ENCODE peak calls at places on chromosomes 7 and 10, in seven cellular contexts. L, E, R, H, O, A and M are unnamed samples.

GRCh38 chr10:78212134-78212785 is 178.6 kb downstream of the RPS24 start:
- DNase-seq in L (peak), E (no peak), R (no peak), H (no peak), O (no peak), A (no peak), M (peak)

GRCh38 chr10:44458671-44459403 is 73.9 kb upstream of the CXCL12 start:
- DNase-seq in L (no peak), E (no peak), R (no peak), H (no peak), O (no peak), A (no peak), M (no peak)

GRCh38 chr10:61336831-61337230 is 116.3 kb downstream of the TMEM26 start:
- DNase-seq in L (no peak), E (no peak), R (no peak), H (no peak), O (no peak), A (no peak), M (no peak)

GRCh38 chr7:767941-768729 is 41.1 kb upstream of the PRKAR1B start:
- DNase-seq in L (peak), E (no peak), R (no peak), H (no peak), O (no peak), A (no peak), M (no peak)

GRCh38 chr10:98301664-98302319 is 33.8 kb upstream of the LOXL4 start:
- DNase-seq in L (no peak), E (no peak), R (no peak), H (no peak), O (no peak), A (peak), M (no peak)

GRCh38 chr7:156892086-156892800 is 740 bp downstream of the LMBR1 start:
- DNase-seq in L (peak), E (peak), R (peak), H (peak), O (no peak), A (no peak), M (no peak)

GRCh38 chr10:102408728-102409603 is 9.6 kb downstream of the PSD start:
- DNase-seq in L (peak), E (no peak), R (peak), H (no peak), O (no peak), A (no peak), M (no peak)

GRCh38 chr10:34405611-34406462 is 409.3 kb downstream of the PARD3 start:
- DNase-seq in L (no peak), E (no peak), R (no peak), H (no peak), O (no peak), A (no peak), M (no peak)

GRCh38 chr7:142798451-142799438 is 28.0 kb downstream of the PRSS2 start:
- DNase-seq in L (no peak), E (no peak), R (peak), H (no peak), O (no peak), A (no peak), M (no peak)

GRCh38 chr10:132181691-132182425 is 4.9 kb upstream of the DPYSL4 start:
- DNase-seq in L (no peak), E (no peak), R (no peak), H (no peak), O (no peak), A (no peak), M (no peak)

GRCh38 chr10:12459776-12460175 is 110.4 kb downstream of the CAMK1D start:
- DNase-seq in L (no peak), E (no peak), R (no peak), H (no peak), O (no peak), A (no peak), M (no peak)

GRCh38 chr7:98879198-98879988 is 1.1 kb downstream of the TRRAP start:
- DNase-seq in L (no peak), E (no peak), R (peak), H (peak), O (peak), A (peak), M (no peak)
- TF ChIP-seq POLR2A in L (no peak), E (no peak), R (no peak), H (no peak), O (no peak), A (no peak), M (no peak)

DNA sequence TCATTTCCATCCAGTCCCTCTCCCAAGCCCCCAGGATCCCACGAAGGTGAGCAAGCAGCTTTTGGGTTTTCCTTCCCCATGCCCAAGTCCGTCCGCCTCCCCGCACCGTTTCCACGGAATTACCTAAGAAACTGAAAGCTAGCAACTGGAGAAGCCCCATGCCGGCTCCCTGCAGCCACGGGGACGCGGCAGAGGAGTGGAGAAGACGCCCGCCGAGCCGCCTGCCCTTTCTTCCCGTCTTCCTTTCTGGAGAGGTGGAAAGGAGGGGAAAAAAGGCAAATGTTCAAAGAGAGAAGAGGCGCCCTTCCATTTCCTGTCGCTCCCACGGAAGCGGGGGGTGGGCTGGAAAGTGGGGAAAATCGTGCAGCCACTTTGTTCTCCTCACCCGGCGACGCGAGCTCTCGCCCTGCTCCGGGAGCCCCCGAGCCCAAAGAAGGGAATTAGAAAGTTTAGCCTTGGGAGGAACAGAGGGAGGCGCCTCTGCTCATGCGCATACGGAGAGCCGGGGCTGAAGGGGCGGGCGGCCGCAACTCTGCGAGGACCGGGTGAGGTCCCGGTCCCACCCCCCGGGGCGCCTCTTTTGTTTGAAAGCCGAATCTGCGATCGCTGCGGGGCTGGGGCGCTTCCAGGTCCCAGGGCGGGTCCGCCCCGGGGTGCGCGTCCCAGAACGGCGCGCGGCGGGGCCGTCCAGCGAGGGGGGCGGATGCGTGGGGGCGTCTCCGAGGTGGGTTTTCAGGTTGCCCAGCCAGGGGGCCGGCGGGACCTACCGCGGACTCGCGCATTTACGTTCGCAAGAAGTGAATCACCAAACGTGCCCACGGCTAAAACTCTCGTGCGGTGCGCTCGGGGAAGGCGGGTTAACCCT is at the start of gene LAMB1:
- DNase-seq in L (peak), E (peak), R (peak), H (peak), O (no peak), A (no peak), M (peak)
- TF ChIP-seq POLR2A in L (peak), E (no peak), R (no peak), H (peak), O (no peak), A (peak), M (peak)

DNA sequence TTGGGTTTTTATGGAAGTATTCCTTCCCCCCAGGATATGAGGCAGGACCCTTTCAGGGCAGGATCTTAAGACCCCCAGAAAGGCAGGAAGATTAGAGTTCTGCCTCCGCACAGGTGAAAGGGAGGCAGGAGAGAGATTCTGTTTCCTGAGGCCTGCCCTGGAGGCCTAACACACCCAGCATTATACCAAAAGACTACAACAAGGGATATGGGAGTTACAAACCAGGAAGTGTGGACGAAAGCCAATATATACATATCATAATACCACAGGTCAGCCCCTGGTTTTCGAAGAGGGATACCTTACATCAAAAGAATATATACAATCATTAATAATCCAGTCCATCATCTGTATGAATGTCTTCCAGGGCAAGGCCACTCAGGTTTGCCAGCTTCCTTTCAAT is 14.2 kb downstream of the MINPP1 start:
- DNase-seq in L (no peak), E (no peak), R (no peak), H (no peak), O (no peak), A (no peak), M (no peak)
- TF ChIP-seq POLR2A in L (no peak), E (no peak), R (no peak), H (no peak), O (no peak), A (no peak), M (no peak)

GRCh38 chr7:122402235-122402634 is 97.7 kb upstream of the FEZF1 start:
- DNase-seq in L (no peak), E (no peak), R (no peak), H (no peak), O (no peak), A (no peak), M (no peak)
- TF ChIP-seq POLR2A in L (no peak), E (no peak), R (no peak), H (no peak), O (no peak), A (no peak), M (no peak)

DNA sequence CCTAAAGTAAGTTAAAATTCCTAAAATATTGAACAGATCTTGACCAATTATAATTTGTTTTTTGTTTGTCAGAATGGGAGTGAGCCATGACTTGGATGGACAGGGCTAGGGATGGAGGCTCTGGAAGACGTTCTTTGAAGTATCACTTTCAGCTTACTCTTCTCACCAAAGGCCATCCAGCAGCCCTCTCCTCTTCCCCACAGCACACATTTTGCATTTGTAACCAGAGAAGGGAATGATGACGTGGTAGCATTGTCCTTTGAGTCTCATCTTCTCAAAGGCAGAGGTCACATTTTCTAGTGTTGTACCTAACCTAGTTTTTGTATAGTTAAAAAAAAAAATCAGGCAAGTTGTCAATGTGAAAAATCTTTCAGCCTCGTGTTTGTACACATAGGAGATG is 43.8 kb upstream of the AGR3 start:
- DNase-seq in L (no peak), E (no peak), R (no peak), H (no peak), O (no peak), A (no peak), M (no peak)
- TF ChIP-seq POLR2A in L (no peak), E (no peak), R (no peak), H (no peak), O (no peak), A (no peak), M (no peak)